ENCODE peak calls at places on chromosomes 1 and 21, in seven cellular contexts. E, G, Y, C, P, V and A are unnamed samples.

GRCh38 chr1:233444484-233444883 is 117.0 kb downstream of the MAP3K21 start:
- DNase-seq in V (no peak), Y (no peak), C (no peak), E (no peak), G (no peak), P (no peak), A (no peak)

GRCh38 chr1:207873055-207873890 is 37.7 kb downstream of the CD34 start:
- DNase-seq in Y (no peak), V (peak; percentile 40), P (no peak), G (peak; percentile 60), C (peak; percentile 68), E (no peak), A (peak; percentile 78)

GRCh38 chr1:54580856-54581550 is 33.0 kb downstream of the ACOT11 start:
- DNase-seq in G (no peak), V (no peak), C (no peak), Y (no peak), P (no peak), E (no peak), A (peak; percentile 15)

GRCh38 chr1:96236156-96236739 is 485.3 kb upstream of the PTBP2 start:
- DNase-seq in E (peak; percentile 73), P (no peak), Y (peak; percentile 2), G (no peak), C (no peak), V (no peak), A (peak; percentile 80)

GRCh38 chr1:234413485-234413884 is 40.2 kb downstream of the COA6 start:
- DNase-seq in P (no peak), C (no peak), G (no peak), Y (no peak), E (no peak), V (no peak), A (no peak)

GRCh38 chr1:184910596-184910995 is 63.7 kb downstream of the NIBAN1 start:
- DNase-seq in V (no peak), Y (no peak), P (peak; percentile 78), E (no peak), C (no peak), G (no peak), A (no peak)

GRCh38 chr1:88608139-88608943 is 75.7 kb upstream of the PKN2 start:
- DNase-seq in P (no peak), V (no peak), Y (peak; percentile 21), G (no peak), C (no peak), E (peak; percentile 39), A (peak; percentile 80)

GRCh38 chr1:15796086-15796462 is 11.4 kb downstream of the UQCRHL start:
- DNase-seq in P (no peak), Y (no peak), E (no peak), C (no peak), G (no peak), V (no peak), A (no peak)

GRCh38 chr1:109777980-109778625 is 14.4 kb upstream of the EPS8L3 start:
- DNase-seq in E (no peak), V (no peak), C (no peak), Y (no peak), P (peak; percentile 8), G (peak; percentile 21), A (no peak)

GRCh38 chr1:155175927-155176371 is 2.3 kb downstream of the TRIM46 start:
- DNase-seq in E (no peak), Y (no peak), V (no peak), P (no peak), G (peak; percentile 57), C (peak; percentile 45), A (peak; percentile 80)

GRCh38 chr1:101250219-101250618 is 13.4 kb downstream of the S1PR1 start:
- DNase-seq in V (peak; percentile 29), Y (no peak), C (no peak), P (no peak), E (no peak), G (no peak), A (peak; percentile 53)

GRCh38 chr1:68230901-68231626 is 1.3 kb downstream of the WLS start:
- DNase-seq in V (no peak), E (peak; percentile 45), G (peak; percentile 53), Y (no peak), C (no peak), P (peak; percentile 17), A (no peak)

GRCh38 chr21:25515484-25516405 is 91.5 kb downstream of the MRPL39 start:
- DNase-seq in Y (no peak), V (no peak), E (no peak), C (no peak), P (no peak), G (no peak), A (no peak)

GRCh38 chr1:94660994-94661393 is 119.4 kb upstream of the F3 start:
- DNase-seq in Y (no peak), P (no peak), V (no peak), E (peak; percentile 45), C (no peak), G (no peak), A (no peak)

GRCh38 chr1:191888996-191889622 is 269.2 kb upstream of the RGS18 start:
- DNase-seq in G (no peak), V (no peak), P (no peak), Y (no peak), E (no peak), C (no peak), A (no peak)

GRCh38 chr1:233138794-233139544 is 156.6 kb downstream of the PCNX2 start:
- DNase-seq in V (no peak), Y (no peak), P (no peak), C (no peak), G (no peak), E (no peak), A (no peak)

GRCh38 chr1:166233750-166234366 is 67.1 kb upstream of the FAM78B start:
- DNase-seq in P (no peak), E (no peak), C (no peak), G (peak; percentile 17), V (no peak), Y (no peak), A (no peak)

GRCh38 chr1:10306435-10306834 is 92.4 kb upstream of the PGD start:
- DNase-seq in V (no peak), C (no peak), Y (no peak), P (peak; percentile 88), E (no peak), G (no peak), A (no peak)

GRCh38 chr21:25528511-25528910 is 78.8 kb downstream of the MRPL39 start:
- DNase-seq in C (no peak), E (no peak), Y (no peak), P (no peak), G (no peak), V (no peak), A (no peak)

GRCh38 chr1:10836726-10837125 is 40.3 kb upstream of the CASZ1 start:
- DNase-seq in P (no peak), G (no peak), C (no peak), E (no peak), V (no peak), Y (no peak), A (no peak)

GRCh38 chr1:214423045-214423444 is 128.4 kb downstream of the PTPN14 start:
- DNase-seq in P (no peak), C (no peak), E (no peak), G (no peak), Y (no peak), V (no peak), A (no peak)

GRCh38 chr1:169060906-169061683 is 45.4 kb upstream of the ATP1B1 start:
- DNase-seq in P (no peak), V (no peak), Y (no peak), E (peak; percentile 60), C (no peak), G (peak; percentile 55), A (no peak)

GRCh38 chr1:33895396-33895795 is 31.5 kb downstream of the HMGB4 start:
- DNase-seq in V (no peak), P (no peak), C (no peak), Y (no peak), G (no peak), E (no peak), A (no peak)

GRCh38 chr21:21183092-21183491 is 184.9 kb downstream of the NCAM2 start:
- DNase-seq in Y (no peak), V (no peak), P (no peak), C (no peak), E (no peak), G (no peak), A (no peak)

GRCh38 chr21:26982767-26983166 is 15.9 kb upstream of the ADAMTS5 start:
- DNase-seq in Y (no peak), E (no peak), V (no peak), G (no peak), P (no peak), C (no peak), A (no peak)

GRCh38 chr21:29696947-29697346 is 242.8 kb downstream of the GRIK1 start:
- DNase-seq in E (no peak), Y (no peak), G (no peak), P (no peak), V (no peak), C (no peak), A (no peak)

GRCh38 chr1:227654431-227654830 is 80.7 kb downstream of the JMJD4 start:
- DNase-seq in C (no peak), P (no peak), Y (no peak), G (no peak), E (peak; percentile 7), V (no peak), A (no peak)

GRCh38 chr1:227654858-227655752 is 80.0 kb downstream of the JMJD4 start:
- DNase-seq in C (no peak), E (peak; percentile 3), G (no peak), V (no peak), Y (no peak), P (no peak), A (no peak)
- H3K9me3 ChIP-seq in C (peaks cover 64% of the 10 kb centered on the region), E (peaks cover 100% of the 10 kb centered on the region), G (peaks cover 99% of the 10 kb centered on the region), V (peaks cover 9% of the 10 kb centered on the region), Y (peaks cover 94% of the 10 kb centered on the region), P (peaks cover 45% of the 10 kb centered on the region), A (peaks cover 79% of the 10 kb centered on the region)

GRCh38 chr1:2823921-2824660 is 22.6 kb upstream of the TTC34 start:
- DNase-seq in P (no peak), E (no peak), V (no peak), G (peak; percentile 28), Y (no peak), C (no peak), A (no peak)
- H3K9me3 ChIP-seq in P (no peaks in the 10 kb centered on the region), E (peaks cover 18% of the 10 kb centered on the region), V (no peaks in the 10 kb centered on the region), G (no peaks in the 10 kb centered on the region), Y (no peaks in the 10 kb centered on the region), C (no peaks in the 10 kb centered on the region), A (peaks cover 3% of the 10 kb centered on the region)

GRCh38 chr1:2969870-2970291 is 51.4 kb upstream of the ACTRT2 start:
- DNase-seq in V (no peak), Y (no peak), E (no peak), C (no peak), G (no peak), P (no peak), A (no peak)
- H3K9me3 ChIP-seq in V (no peaks in the 10 kb centered on the region), Y (no peaks in the 10 kb centered on the region), E (no peaks in the 10 kb centered on the region), C (no peaks in the 10 kb centered on the region), G (no peaks in the 10 kb centered on the region), P (no peaks in the 10 kb centered on the region), A (no peaks in the 10 kb centered on the region)

DNA sequence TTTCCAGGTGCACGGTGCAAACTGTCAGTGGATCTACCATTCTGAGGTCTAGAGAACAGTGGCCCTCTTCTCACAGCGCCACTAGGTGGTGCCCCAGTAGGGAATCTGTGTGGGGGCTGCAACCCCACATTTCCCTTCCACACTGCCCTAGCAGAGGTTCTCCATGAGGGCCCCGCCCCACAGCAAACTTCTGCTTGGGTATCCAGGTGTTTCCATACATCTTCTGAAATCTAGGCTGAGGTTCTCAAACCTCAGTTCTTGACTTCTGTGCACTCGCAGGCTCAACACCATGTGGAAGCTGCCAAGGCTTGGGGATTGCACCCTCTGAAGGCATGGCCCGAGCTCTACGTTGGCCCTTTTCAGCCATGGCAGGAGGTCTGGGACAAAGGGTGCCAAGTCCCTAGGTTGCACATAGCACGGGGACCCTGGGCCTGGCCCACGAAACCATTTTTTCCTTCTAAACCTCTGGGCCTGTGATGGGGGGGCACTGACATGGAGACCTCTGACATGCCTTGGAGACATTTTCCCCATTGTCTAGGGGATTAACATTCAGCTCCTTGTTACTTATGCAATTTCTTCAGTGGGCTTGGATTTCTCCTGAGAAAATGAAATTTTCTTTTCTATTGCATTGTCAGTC is 10.0 kb downstream of the HS2ST1 start:
- DNase-seq in Y (no peak), V (no peak), E (no peak), G (no peak), P (no peak), C (no peak), A (no peak)
- H3K9me3 ChIP-seq in Y (peaks cover 26% of the 10 kb centered on the region), V (no peaks in the 10 kb centered on the region), E (peaks cover 14% of the 10 kb centered on the region), G (peaks cover 5% of the 10 kb centered on the region), P (no peaks in the 10 kb centered on the region), C (no peaks in the 10 kb centered on the region), A (peaks cover 17% of the 10 kb centered on the region)